ENCODE peak calls at places on chromosomes 3 and 15, in ten cellular contexts. Q is fibroblast of mammary gland, P is A673, L is sigmoid colon, W is OCI-LY7, V is astrocyte of the spinal cord, X is cardiac muscle cell, M is astrocyte, C is choroid plexus epithelial cell, A is GM23338. F is an unnamed sample.

GRCh38 chr3:119637679-119638525 is 22.5 kb downstream of the POPDC2 start:
- DNase-seq in V (peak), P (peak), A (no peak), W (no peak), L (no peak), C (peak), X (peak), M (peak), Q (peak), F (peak)

GRCh38 chr3:141452045-141452444 is 34.8 kb upstream of the RASA2 start:
- DNase-seq in Q (peak), A (peak), C (peak), L (no peak), W (peak), X (peak), P (peak), V (peak), M (peak), F (peak)

GRCh38 chr3:131795382-131796085 is 239.3 kb downstream of the CPNE4 start:
- DNase-seq in A (no peak), Q (no peak), C (peak), V (peak), M (peak), X (peak), L (no peak), W (no peak), P (peak), F (no peak)

GRCh38 chr3:128794788-128795649 is 69.0 kb downstream of the RAB7A start:
- DNase-seq in V (peak), W (peak), C (peak), Q (peak), L (peak), M (peak), P (peak), X (peak), A (peak), F (peak)

GRCh38 chr15:68817304-68818087 is 3.2 kb downstream of the ANP32A start:
- DNase-seq in M (peak), P (peak), V (peak), X (peak), C (peak), Q (peak), W (peak), A (peak), L (peak), F (peak)

GRCh38 chr3:102630531-102630930 is 195.7 kb downstream of the ZPLD1 start:
- DNase-seq in M (no peak), W (no peak), P (no peak), X (peak), V (no peak), Q (no peak), A (no peak), L (no peak), C (no peak), F (no peak)

GRCh38 chr3:65912647-65913046 is 126.1 kb downstream of the MAGI1 start:
- DNase-seq in V (no peak), W (no peak), M (no peak), Q (no peak), X (no peak), P (no peak), C (no peak), L (no peak), A (no peak), F (no peak)

GRCh38 chr3:197320582-197320981 is 22.2 kb upstream of the DLG1 start:
- DNase-seq in L (no peak), Q (no peak), W (no peak), X (no peak), M (no peak), A (no peak), V (no peak), C (no peak), P (no peak), F (no peak)

GRCh38 chr3:30263921-30264313 is 342.5 kb upstream of the TGFBR2 start:
- DNase-seq in X (no peak), C (no peak), W (peak), A (no peak), L (no peak), P (no peak), M (no peak), V (no peak), Q (no peak), F (no peak)

GRCh38 chr3:127015282-127016042 is 32.5 kb downstream of the PLXNA1 start:
- DNase-seq in Q (no peak), M (no peak), L (no peak), X (no peak), P (no peak), W (no peak), C (no peak), V (no peak), A (peak), F (no peak)

GRCh38 chr3:185403002-185403401 is 40.1 kb downstream of the MAP3K13 start:
- DNase-seq in L (no peak), W (no peak), A (no peak), V (no peak), P (no peak), M (no peak), X (no peak), C (no peak), Q (no peak), F (no peak)

GRCh38 chr3:49173116-49173791 is 1.9 kb downstream of the KLHDC8B start:
- DNase-seq in C (peak), Q (no peak), V (peak), L (peak), P (peak), M (no peak), W (no peak), A (peak), X (peak), F (no peak)

GRCh38 chr3:149850787-149851582 is 38.0 kb downstream of the RNF13 start:
- DNase-seq in C (no peak), A (no peak), P (no peak), L (no peak), X (peak), Q (no peak), M (no peak), V (no peak), W (no peak), F (no peak)

GRCh38 chr3:55482496-55483195 is 4.5 kb downstream of the WNT5A start:
- DNase-seq in V (peak), P (no peak), L (no peak), C (peak), Q (peak), M (peak), X (no peak), W (no peak), A (peak), F (no peak)

GRCh38 chr3:56347219-56347871 is 120.9 kb downstream of the ERC2 start:
- DNase-seq in L (no peak), M (no peak), P (peak), A (peak), Q (peak), V (no peak), C (no peak), X (peak), W (peak), F (no peak)

GRCh38 chr3:161412117-161412516 is 40.8 kb upstream of the SPTSSB start:
- DNase-seq in M (no peak), L (no peak), A (no peak), P (no peak), X (no peak), V (no peak), C (no peak), Q (no peak), W (no peak), F (peak)

GRCh38 chr15:74328331-74329056 is 39.0 kb downstream of the CYP11A1 start:
- DNase-seq in A (no peak), P (no peak), X (no peak), L (no peak), W (no peak), V (no peak), Q (no peak), C (no peak), M (no peak), F (no peak)

GRCh38 chr15:72749700-72750099 is 33.9 kb downstream of the ADPGK start:
- DNase-seq in V (no peak), Q (no peak), X (no peak), C (no peak), W (no peak), L (no peak), A (no peak), P (no peak), M (no peak), F (no peak)

GRCh38 chr15:40320931-40321371 is 2.5 kb upstream of the INAFM2 start:
- DNase-seq in X (peak), V (peak), L (peak), Q (peak), W (peak), P (peak), C (peak), M (no peak), A (peak), F (peak)

GRCh38 chr3:115800489-115801080 is 177.3 kb downstream of the GAP43 start:
- DNase-seq in W (no peak), L (no peak), V (peak), C (peak), M (peak), Q (peak), A (no peak), X (no peak), P (no peak), F (peak)

GRCh38 chr15:48695835-48696573 is 50.5 kb upstream of the FBN1 start:
- DNase-seq in Q (no peak), L (no peak), P (no peak), M (peak), X (no peak), C (no peak), A (no peak), V (peak), W (no peak), F (no peak)

GRCh38 chr15:49088996-49089395 is 42.8 kb upstream of the SECISBP2L start:
- DNase-seq in X (no peak), W (no peak), M (no peak), A (no peak), V (no peak), Q (no peak), P (no peak), C (no peak), L (no peak), F (no peak)

GRCh38 chr15:78620021-78620838 is 566 bp downstream of the CHRNA3 start:
- DNase-seq in X (peak), Q (no peak), W (no peak), M (no peak), C (peak), A (peak), L (no peak), V (no peak), P (peak), F (no peak)

GRCh38 chr3:149726716-149727407 is 25.4 kb downstream of the COMMD2 start:
- DNase-seq in M (peak), Q (peak), A (no peak), W (no peak), X (no peak), C (no peak), L (no peak), P (no peak), V (peak), F (no peak)

GRCh38 chr3:146308682-146309081 is 57.8 kb upstream of the PLSCR4 start:
- DNase-seq in C (peak), P (peak), X (peak), V (peak), L (no peak), A (no peak), Q (peak), M (peak), W (no peak), F (no peak)

GRCh38 chr3:64992462-64993285 is 304.9 kb upstream of the ADAMTS9 start:
- DNase-seq in M (no peak), Q (no peak), C (no peak), W (no peak), A (peak), V (no peak), P (no peak), X (peak), L (no peak), F (no peak)

GRCh38 chr3:128342701-128343180 is 123.9 kb downstream of the DNAJB8 start:
- DNase-seq in W (no peak), V (no peak), A (no peak), X (no peak), Q (no peak), L (peak), P (no peak), M (no peak), C (no peak), F (no peak)

GRCh38 chr3:173630849-173631248 is 233.3 kb downstream of the NLGN1 start:
- DNase-seq in M (no peak), C (no peak), L (no peak), V (no peak), A (no peak), X (no peak), P (no peak), Q (no peak), W (no peak), F (no peak)

GRCh38 chr3:42719002-42719401 is 16.4 kb upstream of the HHATL start:
- DNase-seq in X (no peak), M (no peak), A (no peak), W (no peak), C (no peak), L (no peak), P (no peak), Q (no peak), V (no peak), F (no peak)

GRCh38 chr3:101131767-101132166 is 138.5 kb upstream of the ABI3BP start:
- DNase-seq in V (no peak), A (peak), Q (no peak), C (no peak), P (peak), L (no peak), W (no peak), M (no peak), X (no peak), F (no peak)
- TF ChIP-seq CTCF in V (no peak), A (peak), Q (no peak), C (no peak), P (peak), L (no peak), W (peak), M (no peak), X (no peak), F (no peak)

GRCh38 chr15:96333194-96334016 is 2.9 kb downstream of the NR2F2 start:
- DNase-seq in M (peak), W (no peak), X (peak), P (peak), A (peak), V (peak), L (peak), C (peak), Q (peak), F (peak)

GRCh38 chr15:96334705-96335428 is 4.4 kb downstream of the NR2F2 start:
- DNase-seq in Q (peak), P (peak), X (no peak), L (no peak), M (peak), W (no peak), C (peak), A (peak), V (peak), F (peak)

GRCh38 chr15:96335429-96335807 is 4.9 kb downstream of the NR2F2 start:
- DNase-seq in C (peak), A (peak), L (no peak), P (peak), M (peak), X (no peak), W (no peak), Q (peak), V (peak), F (no peak)

GRCh38 chr15:96332854-96333193 is 2.3 kb downstream of the NR2F2 start:
- DNase-seq in A (no peak), Q (peak), V (peak), C (peak), M (no peak), W (no peak), P (no peak), X (peak), L (no peak), F (no peak)

DNA sequence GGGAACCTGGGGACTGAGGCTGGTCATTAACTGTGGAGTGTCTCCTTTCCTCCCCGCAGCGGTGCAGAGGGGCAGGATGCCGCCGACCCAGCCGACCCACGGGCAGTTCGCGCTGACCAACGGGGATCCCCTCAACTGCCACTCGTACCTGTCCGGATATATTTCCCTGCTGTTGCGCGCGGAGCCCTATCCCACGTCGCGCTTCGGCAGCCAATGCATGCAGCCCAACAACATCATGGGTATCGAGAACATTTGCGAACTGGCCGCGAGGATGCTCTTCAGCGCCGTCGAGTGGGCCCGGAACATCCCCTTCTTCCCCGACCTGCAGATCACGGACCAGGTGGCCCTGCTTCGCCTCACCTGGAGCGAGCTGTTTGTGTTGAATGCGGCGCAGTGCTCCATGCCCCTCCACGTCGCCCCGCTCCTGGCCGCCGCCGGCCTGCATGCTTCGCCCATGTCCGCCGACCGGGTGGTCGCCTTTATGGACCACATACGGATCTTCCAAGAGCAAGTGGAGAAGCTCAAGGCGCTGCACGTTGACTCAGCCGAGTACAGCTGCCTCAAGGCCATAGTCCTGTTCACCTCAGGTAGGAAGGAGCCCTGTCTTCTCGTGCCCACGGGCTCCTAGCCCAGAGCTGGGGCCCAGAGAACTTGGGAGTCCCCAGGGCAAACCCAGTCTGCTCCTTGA is 3.7 kb downstream of the NR2F2 start:
- DNase-seq in X (no peak), M (peak), W (no peak), C (peak), A (peak), L (no peak), V (peak), P (peak), Q (peak), F (peak)
- H3K4me3 ChIP-seq in X (no peak), M (peak), W (no peak), C (peak), A (peak), L (peak), V (peak), P (peak), Q (peak), F (peak)

DNA sequence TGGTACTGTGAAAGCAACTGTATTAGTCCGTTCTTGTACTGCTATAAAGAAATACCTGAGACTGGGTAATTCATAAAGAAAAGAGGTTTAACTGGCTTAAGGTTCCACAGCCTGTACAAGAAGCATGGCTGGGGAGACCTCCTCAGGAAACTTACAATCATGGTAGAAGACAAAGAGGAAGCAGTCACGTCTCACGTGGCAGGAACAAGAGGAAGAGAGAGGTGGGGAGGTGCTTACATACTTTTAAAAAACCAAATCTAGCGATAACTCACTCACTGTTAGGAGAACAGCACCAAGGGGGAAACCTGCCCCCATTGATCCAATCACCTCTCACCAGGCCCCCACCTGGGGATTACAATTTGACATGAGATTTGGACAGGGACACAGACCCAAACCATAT is 48.9 kb downstream of the IQGAP1 start:
- DNase-seq in W (peak), Q (no peak), L (no peak), C (no peak), A (no peak), M (no peak), P (no peak), X (no peak), V (no peak), F (no peak)
- TF ChIP-seq CTCF in W (no peak), Q (no peak), L (no peak), C (no peak), A (no peak), M (no peak), P (no peak), X (no peak), V (no peak), F (no peak)

GRCh38 chr3:158791259-158791920 is 10.5 kb upstream of the MFSD1 start:
- DNase-seq in V (peak), A (peak), W (peak), M (peak), L (no peak), Q (peak), P (peak), X (peak), C (peak), F (peak)
- H3K4me3 ChIP-seq in V (no peak), A (no peak), W (peak), M (peak), L (peak), Q (no peak), P (no peak), X (no peak), C (no peak), F (no peak)

GRCh38 chr3:46693897-46694235 is 387 bp upstream of the ALS2CL start:
- DNase-seq in X (no peak), L (no peak), M (no peak), Q (peak), P (no peak), V (no peak), C (no peak), W (no peak), A (peak), F (no peak)

GRCh38 chr3:46694520-46694919 is 1.0 kb upstream of the ALS2CL start:
- DNase-seq in V (no peak), X (no peak), A (no peak), C (no peak), M (no peak), W (no peak), Q (no peak), P (no peak), L (no peak), F (no peak)

GRCh38 chr3:46695177-46695961 is 1.9 kb upstream of the ALS2CL start:
- DNase-seq in A (peak), Q (peak), L (peak), X (peak), M (no peak), P (peak), W (peak), V (no peak), C (no peak), F (peak)

GRCh38 chr3:46693038-46693896 is at the start of gene ALS2CL:
- DNase-seq in Q (no peak), P (peak), M (no peak), X (peak), C (no peak), W (peak), V (no peak), L (peak), A (peak), F (peak)

GRCh38 chr3:46695962-46696922 is 2.8 kb upstream of the ALS2CL start:
- DNase-seq in M (no peak), A (no peak), V (no peak), P (no peak), Q (peak), X (peak), L (no peak), C (peak), W (no peak), F (peak)
- TF ChIP-seq CTCF in M (no peak), A (no peak), V (no peak), P (no peak), Q (no peak), X (no peak), L (no peak), C (peak), W (no peak), F (no peak)

GRCh38 chr3:72888546-72889309 is 882 bp downstream of the GXYLT2 start:
- DNase-seq in W (no peak), L (no peak), A (peak), M (peak), V (peak), Q (peak), X (peak), C (peak), P (peak), F (no peak)
- H3K4me3 ChIP-seq in W (no peak), L (peak), A (peak), M (peak), V (peak), Q (peak), X (peak), C (peak), P (peak), F (peak)

GRCh38 chr15:43285609-43286037 is 18.9 kb upstream of the TGM5 start:
- DNase-seq in L (no peak), A (peak), P (peak), Q (peak), M (peak), W (peak), X (peak), C (peak), V (peak), F (peak)
- TF ChIP-seq CTCF in L (peak), A (peak), P (peak), Q (peak), M (peak), W (peak), X (peak), C (peak), V (peak), F (peak)

DNA sequence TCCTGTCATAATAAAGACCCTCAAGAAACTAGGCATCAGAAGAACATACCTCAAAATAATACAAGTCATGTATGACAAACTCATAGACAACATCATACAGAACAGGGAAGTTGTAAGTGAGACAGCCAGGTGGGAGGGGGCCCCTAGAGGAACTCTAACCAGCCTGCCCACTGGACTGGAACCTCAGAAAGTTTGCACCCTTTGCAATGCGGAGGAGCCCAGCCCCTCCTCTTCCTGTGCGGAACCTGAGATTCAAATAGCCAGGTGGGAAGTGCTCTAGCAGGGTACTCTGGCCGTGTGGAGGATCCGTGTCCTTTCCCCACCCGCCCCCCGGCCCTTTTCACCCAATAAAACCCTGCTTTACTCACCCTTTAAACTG is 387.0 kb upstream of the CBLB start:
- DNase-seq in A (no peak), Q (no peak), X (no peak), C (no peak), P (no peak), L (no peak), W (peak), M (no peak), V (no peak), F (no peak)
- H3K4me3 ChIP-seq in A (no peak), Q (no peak), X (no peak), C (no peak), P (no peak), L (no peak), W (peak), M (no peak), V (no peak), F (no peak)

GRCh38 chr15:94526071-94526689 is 294.8 kb downstream of the MCTP2 start:
- DNase-seq in X (no peak), W (peak), C (no peak), L (no peak), P (peak), V (no peak), M (no peak), A (peak), Q (no peak), F (peak)
- TF ChIP-seq CTCF in X (no peak), W (peak), C (peak), L (no peak), P (peak), V (peak), M (no peak), A (peak), Q (no peak), F (peak)

F was measured in epithelial cell of esophagus.